ENCODE peak calls at places on chromosomes 6 and 20, in six cellular contexts. F, V, B, O, X and Q are unnamed samples.
A peak's percentile ranks its signal among the peaks of the same experiment; 100 is the strongest.

GRCh38 chr6:101208152-101208551 is 185.4 kb upstream of the GRIK2 start:
- DNase-seq in F (no peak), V (no peak), B (no peak), O (no peak), X (no peak), Q (no peak)

GRCh38 chr6:17101422-17102257 is at the start of gene STMND1:
- DNase-seq in F (no peak), V (no peak), B (no peak), O (peak; percentile 47), X (peak; percentile 64), Q (peak; percentile 91)

GRCh38 chr6:150940951-150941350 is 75.4 kb downstream of the MTHFD1L start:
- DNase-seq in F (no peak), V (no peak), B (no peak), O (no peak), X (no peak), Q (no peak)

GRCh38 chr20:49052334-49052733 is 6.2 kb downstream of the CSE1L start:
- DNase-seq in F (no peak), V (no peak), B (peak; percentile 81), O (no peak), X (no peak), Q (no peak)

GRCh38 chr6:71906813-71907212 is 20.5 kb downstream of the RIMS1 start:
- DNase-seq in F (no peak), V (no peak), B (no peak), O (no peak), X (no peak), Q (no peak)

GRCh38 chr6:33192105-33192646 is at the start of gene COL11A2:
- DNase-seq in F (no peak), V (no peak), B (no peak), O (peak; percentile 73), X (peak; percentile 74), Q (no peak)

GRCh38 chr20:57157106-57157691 is 109.2 kb downstream of the BMP7 start:
- DNase-seq in F (no peak), V (no peak), B (no peak), O (no peak), X (no peak), Q (no peak)

GRCh38 chr6:5851261-5851757 is 155.4 kb downstream of the NRN1 start:
- DNase-seq in F (no peak), V (no peak), B (no peak), O (no peak), X (peak; percentile 90), Q (no peak)

GRCh38 chr6:13760948-13761347 is 49.3 kb upstream of the RANBP9 start:
- DNase-seq in F (no peak), V (no peak), B (no peak), O (no peak), X (no peak), Q (no peak)

GRCh38 chr6:132062626-132063025 is 111.5 kb upstream of the CCN2 start:
- DNase-seq in F (no peak), V (no peak), B (no peak), O (no peak), X (no peak), Q (no peak)

GRCh38 chr6:44940367-44940766 is 387.8 kb upstream of the RUNX2 start:
- DNase-seq in F (no peak), V (no peak), B (peak; percentile 93), O (no peak), X (no peak), Q (no peak)

GRCh38 chr20:20856956-20857355 is 144.5 kb upstream of the RALGAPA2 start:
- DNase-seq in F (no peak), V (no peak), B (no peak), O (no peak), X (no peak), Q (no peak)

GRCh38 chr6:111478749-111479148 is 4.3 kb downstream of the REV3L start:
- DNase-seq in F (peak; percentile 49), V (peak; percentile 35), B (peak; percentile 28), O (no peak), X (no peak), Q (no peak)

GRCh38 chr6:114419175-114419574 is 76.4 kb upstream of the HS3ST5 start:
- DNase-seq in F (peak; percentile 4), V (no peak), B (peak; percentile 52), O (no peak), X (no peak), Q (no peak)

GRCh38 chr6:137813308-137813707 is 53.8 kb upstream of the TNFAIP3 start:
- DNase-seq in F (no peak), V (no peak), B (no peak), O (no peak), X (no peak), Q (no peak)

GRCh38 chr20:63531686-63532448 is 5.3 kb downstream of the PTK6 start:
- DNase-seq in F (no peak), V (no peak), B (no peak), O (peak; percentile 32), X (peak; percentile 44), Q (no peak)

GRCh38 chr6:121436966-121437756 is 1.7 kb downstream of the GJA1 start:
- DNase-seq in F (no peak), V (no peak), B (no peak), O (peak; percentile 59), X (no peak), Q (no peak)

GRCh38 chr20:38181971-38182370 is 16.9 kb upstream of the TGM2 start:
- DNase-seq in F (no peak), V (no peak), B (no peak), O (no peak), X (no peak), Q (no peak)

GRCh38 chr20:56187791-56188190 is 60.7 kb upstream of the MC3R start:
- DNase-seq in F (no peak), V (no peak), B (peak; percentile 16), O (peak; percentile 42), X (peak; percentile 56), Q (peak; percentile 76)

GRCh38 chr6:129672345-129672691 is 37.7 kb downstream of the ARHGAP18 start:
- DNase-seq in F (no peak), V (no peak), B (no peak), O (no peak), X (no peak), Q (no peak)

GRCh38 chr6:109693128-109693527 is 2.0 kb downstream of the FIG4 start:
- DNase-seq in F (no peak), V (no peak), B (no peak), O (no peak), X (no peak), Q (no peak)

GRCh38 chr6:157304840-157305675 is 18.3 kb downstream of the TMEM242 start:
- DNase-seq in F (no peak), V (no peak), B (no peak), O (no peak), X (no peak), Q (no peak)

GRCh38 chr20:62365814-62366369 is 1.2 kb downstream of the LAMA5 start:
- DNase-seq in F (no peak), V (no peak), B (no peak), O (no peak), X (no peak), Q (peak; percentile 84)

GRCh38 chr6:42068173-42068572 is 17.8 kb downstream of the TAF8 start:
- DNase-seq in F (no peak), V (no peak), B (no peak), O (no peak), X (no peak), Q (no peak)

GRCh38 chr6:144447487-144447886 is 162.4 kb downstream of the UTRN start:
- DNase-seq in F (no peak), V (no peak), B (no peak), O (no peak), X (no peak), Q (no peak)

GRCh38 chr6:108526739-108527174 is 34.0 kb upstream of the FOXO3 start:
- DNase-seq in F (no peak), V (no peak), B (peak; percentile 55), O (peak; percentile 64), X (no peak), Q (peak; percentile 36)

GRCh38 chr6:143000771-143001170 is 55.8 kb upstream of the HIVEP2 start:
- DNase-seq in F (no peak), V (no peak), B (no peak), O (no peak), X (no peak), Q (no peak)

GRCh38 chr6:27775796-27776184 is 136.4 kb downstream of the OR2B2 start:
- DNase-seq in F (no peak), V (no peak), B (no peak), O (no peak), X (no peak), Q (no peak)

GRCh38 chr20:51372176-51372803 is 170.2 kb downstream of the NFATC2 start:
- DNase-seq in F (no peak), V (peak; percentile 49), B (peak; percentile 64), O (peak; percentile 86), X (peak; percentile 85), Q (peak; percentile 95)

GRCh38 chr6:29941476-29941875 is 856 bp upstream of the HLA-A start:
- DNase-seq in F (no peak), V (no peak), B (no peak), O (no peak), X (no peak), Q (no peak)

GRCh38 chr6:79384845-79385244 is 150.4 kb upstream of the HMGN3 start:
- DNase-seq in F (no peak), V (no peak), B (no peak), O (no peak), X (no peak), Q (no peak)
- TF ChIP-seq JUND in F (no peak), V (no peak), B (no peak), O (no peak), X (no peak), Q (no peak)

DNA sequence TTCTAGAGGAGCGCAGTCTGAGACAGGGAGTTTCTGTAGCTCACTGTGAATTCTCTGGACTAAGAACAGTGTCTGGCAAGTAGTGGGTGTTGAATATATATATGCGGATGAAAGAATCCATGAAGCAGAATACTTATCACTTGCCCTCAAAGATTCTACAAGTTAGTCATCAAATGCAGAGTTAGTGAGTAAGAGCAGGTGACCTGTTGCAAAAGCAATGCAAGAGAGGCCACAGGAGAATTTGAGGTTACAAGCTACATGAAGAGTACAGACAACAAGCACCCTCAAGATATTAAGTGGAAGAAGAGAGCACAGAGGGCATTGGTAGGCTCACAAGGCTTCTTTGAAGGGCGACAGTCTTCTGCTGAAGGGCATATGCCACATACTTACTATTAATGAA is 103.4 kb upstream of the BTBD3 start:
- DNase-seq in F (no peak), V (no peak), B (no peak), O (no peak), X (no peak), Q (no peak)
- TF ChIP-seq JUND in F (no peak), V (no peak), B (no peak), O (no peak), X (no peak), Q (no peak)

DNA sequence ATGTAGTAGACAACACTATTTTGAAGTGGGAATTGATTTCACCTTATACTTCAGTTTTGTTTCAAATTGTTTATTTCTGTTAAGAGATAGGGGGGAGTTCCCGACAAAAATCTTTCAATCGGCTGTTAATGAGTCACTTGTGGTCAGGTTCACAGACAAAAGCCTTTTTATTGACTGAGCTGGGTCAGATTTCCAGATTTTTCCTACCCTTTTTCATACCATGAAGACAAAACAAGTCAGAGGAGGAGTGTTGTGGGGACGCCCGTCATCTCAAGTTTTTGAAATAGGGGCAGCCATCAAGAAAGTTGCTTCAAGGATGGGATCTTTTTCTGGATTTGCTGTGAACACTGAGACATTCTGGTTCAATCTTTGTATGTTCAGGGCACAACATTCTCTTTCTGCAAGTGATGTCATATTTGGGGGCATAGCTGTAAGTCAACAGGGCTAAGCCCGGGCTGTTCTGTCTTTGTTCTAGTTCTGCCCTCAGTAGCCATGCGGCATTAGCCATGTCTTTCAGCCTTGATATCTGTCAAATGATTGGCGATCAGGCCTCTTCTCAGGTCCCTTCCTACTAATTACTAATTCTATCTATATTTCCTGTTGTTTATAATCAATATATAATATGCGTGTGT is 496.0 kb upstream of the MARCKS start:
- DNase-seq in F (no peak), V (peak; percentile 66), B (peak; percentile 82), O (no peak), X (no peak), Q (no peak)
- TF ChIP-seq JUND in F (no peak), V (peak; percentile 58), B (no peak), O (peak; percentile 76), X (no peak), Q (no peak)

GRCh38 chr6:76771076-76771634 is 692.1 kb downstream of the HTR1B start:
- DNase-seq in F (no peak), V (no peak), B (no peak), O (no peak), X (no peak), Q (no peak)
- TF ChIP-seq JUND in F (no peak), V (no peak), B (no peak), O (no peak), X (no peak), Q (no peak)